ENCODE peak calls at places on chromosome 9, in six cellular contexts. D is body of pancreas, N is glutamatergic neuron, Z is upper lobe of right lung, C is fibroblast of pulmonary artery, E is fibroblast of lung. G is an unnamed sample.
A peak's percentile ranks its signal among the peaks of the same experiment; 100 is the strongest.

GRCh38 chr9:29211003-29211584 is 1637.8 kb upstream of the C9orf72 start:
- DNase-seq in C (no peak), N (no peak), D (no peak), E (no peak), Z (no peak), G (no peak)

GRCh38 chr9:126131066-126132010 is 195.3 kb upstream of the MVB12B start:
- DNase-seq in N (no peak), Z (no peak), C (no peak), E (no peak), D (no peak), G (no peak)

GRCh38 chr9:76180541-76180940 is 213.7 kb downstream of the RFK start:
- DNase-seq in C (peak; percentile 69), N (no peak), E (peak; percentile 94), D (peak; percentile 17), Z (no peak), G (no peak)

GRCh38 chr9:93119703-93119952 is 14.4 kb downstream of the NINJ1 start:
- DNase-seq in N (no peak), D (no peak), C (no peak), E (no peak), Z (no peak), G (no peak)

GRCh38 chr9:126633881-126634558 is 20.3 kb downstream of the LMX1B start:
- DNase-seq in C (no peak), Z (no peak), E (no peak), D (no peak), N (no peak), G (no peak)

GRCh38 chr9:16119861-16120641 is 567.2 kb downstream of the CCDC171 start:
- DNase-seq in Z (no peak), E (peak; percentile 94), C (peak; percentile 68), N (no peak), D (no peak), G (no peak)

GRCh38 chr9:137422668-137423000 is 328 bp downstream of the EXD3 start:
- DNase-seq in E (peak; percentile 29), C (no peak), N (no peak), D (no peak), Z (no peak), G (peak; percentile 61)

GRCh38 chr9:105119166-105119565 is 125.3 kb upstream of the SLC44A1 start:
- DNase-seq in N (no peak), E (no peak), C (no peak), D (no peak), Z (no peak), G (no peak)

GRCh38 chr9:88387733-88388202 is 476 bp upstream of the SPIN1 start:
- DNase-seq in C (peak; percentile 55), N (peak; percentile 45), D (peak; percentile 62), E (peak; percentile 56), Z (peak; percentile 83), G (no peak)

GRCh38 chr9:34606190-34606589 is 5.7 kb downstream of the RPP25L start:
- DNase-seq in D (no peak), N (no peak), C (no peak), E (no peak), Z (no peak), G (no peak)

GRCh38 chr9:88532320-88532719 is 2.7 kb upstream of the NXNL2 start:
- DNase-seq in D (peak; percentile 13), N (peak; percentile 73), C (peak; percentile 46), E (peak; percentile 68), Z (no peak), G (peak; percentile 58)

GRCh38 chr9:92658176-92658575 is 11.8 kb downstream of the IPPK start:
- DNase-seq in C (no peak), E (no peak), Z (no peak), N (no peak), D (no peak), G (no peak)

GRCh38 chr9:72980600-72981265 is 27.9 kb upstream of the ALDH1A1 start:
- DNase-seq in N (no peak), Z (no peak), E (no peak), C (no peak), D (no peak), G (no peak)

GRCh38 chr9:17462869-17463464 is 115.9 kb upstream of the SH3GL2 start:
- DNase-seq in E (peak; percentile 48), N (peak; percentile 26), D (peak; percentile 48), Z (no peak), C (peak; percentile 81), G (peak; percentile 45)

GRCh38 chr9:97794666-97795065 is 58.4 kb upstream of the FOXE1 start:
- DNase-seq in C (no peak), N (no peak), Z (no peak), D (no peak), E (peak; percentile 7), G (no peak)

GRCh38 chr9:84314306-84314705 is 26.3 kb downstream of the SLC28A3 start:
- DNase-seq in C (no peak), N (no peak), Z (no peak), D (no peak), E (no peak), G (no peak)

GRCh38 chr9:123686131-123686848 is 243.6 kb downstream of the DENND1A start:
- DNase-seq in C (peak; percentile 59), D (no peak), N (no peak), Z (no peak), E (peak; percentile 64), G (no peak)

GRCh38 chr9:93898026-93898425 is 57.1 kb downstream of the BARX1 start:
- DNase-seq in N (no peak), Z (no peak), C (no peak), E (no peak), D (no peak), G (no peak)

GRCh38 chr9:101836021-101836420 is 97.6 kb upstream of the GRIN3A start:
- DNase-seq in Z (no peak), E (no peak), D (no peak), C (no peak), N (no peak), G (no peak)

DNA sequence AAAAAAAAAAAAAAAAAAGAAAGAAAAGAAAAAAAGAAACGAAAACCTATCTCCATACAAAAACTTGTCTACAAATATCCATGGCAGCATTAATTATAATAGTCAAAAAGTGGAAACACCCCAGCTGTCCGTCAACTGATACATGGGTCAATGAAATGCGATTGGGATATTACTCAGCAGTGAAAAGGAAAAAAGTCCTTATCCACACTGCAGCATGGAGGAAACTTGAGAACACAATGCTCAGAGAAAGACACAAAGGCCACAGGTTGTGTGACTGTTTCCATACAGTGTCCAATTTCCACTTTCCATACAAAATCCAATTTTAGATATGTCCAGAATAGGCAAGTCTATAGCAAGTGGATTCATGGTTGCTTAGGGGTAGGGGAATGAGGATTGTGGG is 24.3 kb upstream of the NCS1 start:
- DNase-seq in E (no peak), C (no peak), D (no peak), Z (no peak), N (no peak), G (no peak)
- TF ChIP-seq CTCF in E (no peak), C (no peak), D (no peak), Z (no peak), N (no peak), G (no peak)

GRCh38 chr9:12554636-12555035 is 138.5 kb upstream of the TYRP1 start:
- DNase-seq in D (peak; percentile 22), C (peak; percentile 37), Z (no peak), N (peak; percentile 18), E (peak; percentile 3), G (peak; percentile 5)
- TF ChIP-seq CTCF in D (peak; percentile 49), C (peak; percentile 22), Z (no peak), N (no peak), E (no peak), G (no peak)

GRCh38 chr9:68416891-68417570 is 60.6 kb downstream of the PGM5 start:
- DNase-seq in D (no peak), C (no peak), N (no peak), E (no peak), Z (no peak), G (no peak)
- TF ChIP-seq CTCF in D (no peak), C (peak; percentile 13), N (no peak), E (no peak), Z (peak; percentile 23), G (no peak)

GRCh38 chr9:89804766-89805531 is 200.1 kb downstream of the GADD45G start:
- DNase-seq in E (no peak), D (no peak), Z (no peak), C (no peak), N (no peak), G (no peak)

GRCh38 chr9:89807101-89807395 is 202.2 kb downstream of the GADD45G start:
- DNase-seq in Z (no peak), N (no peak), C (no peak), E (no peak), D (no peak), G (no peak)

GRCh38 chr9:89807682-89808075 is 202.9 kb downstream of the GADD45G start:
- DNase-seq in C (no peak), E (no peak), N (no peak), Z (no peak), D (no peak), G (no peak)

GRCh38 chr9:89806371-89807100 is 201.7 kb downstream of the GADD45G start:
- DNase-seq in N (no peak), E (peak; percentile 86), C (peak; percentile 46), Z (no peak), D (no peak), G (no peak)

DNA sequence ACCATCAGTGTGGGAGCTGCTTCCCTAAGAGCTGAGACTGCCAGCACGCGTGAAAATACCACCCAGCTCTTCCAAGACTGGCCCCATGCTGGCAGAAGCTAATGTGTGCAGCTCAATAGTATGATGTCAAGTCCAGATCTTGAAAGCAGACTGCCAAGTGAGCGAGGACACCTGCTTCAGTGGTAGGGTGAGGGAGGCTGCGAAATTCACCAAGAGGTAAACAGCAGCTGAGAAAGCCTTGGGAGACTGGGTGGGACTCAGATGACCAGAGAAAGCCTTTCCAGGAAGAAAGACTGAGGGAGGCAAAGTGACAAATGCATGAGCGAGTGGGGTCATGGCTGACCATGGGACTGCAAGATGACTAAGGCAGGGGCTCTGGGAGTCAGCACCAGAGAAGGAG is 200.9 kb downstream of the GADD45G start:
- DNase-seq in E (peak; percentile 11), D (no peak), N (no peak), C (no peak), Z (no peak), G (no peak)
- TF ChIP-seq CTCF in E (no peak), D (no peak), N (no peak), C (no peak), Z (no peak), G (no peak)

GRCh38 chr9:4138180-4138579 is 161.7 kb downstream of the GLIS3 start:
- DNase-seq in D (no peak), E (no peak), Z (no peak), N (no peak), C (peak; percentile 59), G (no peak)
- TF ChIP-seq CTCF in D (no peak), E (no peak), Z (no peak), N (no peak), C (no peak), G (no peak)

GRCh38 chr9:113508111-113508749 is 44.7 kb downstream of the RGS3 start:
- DNase-seq in D (peak; percentile 63), C (peak; percentile 25), N (no peak), Z (no peak), E (no peak), G (no peak)
- TF ChIP-seq CTCF in D (peak; percentile 23), C (peak; percentile 4), N (no peak), Z (no peak), E (no peak), G (no peak)

G was measured in nephron progenitor cell.